ENCODE peak calls at places on chromosomes 7 and 10, in eight cellular contexts. A, I, U, S, L, F, T and P are unnamed samples.

GRCh38 chr7:155454183-155455112 is 3.5 kb upstream of the EN2 start:
- DNase-seq in I (no peak), T (no peak), S (no peak), U (no peak), A (no peak), L (no peak), F (no peak), P (no peak)

GRCh38 chr7:49596701-49597491 is 176.5 kb upstream of the VWC2 start:
- DNase-seq in T (no peak), I (no peak), S (no peak), U (no peak), A (no peak), L (no peak), F (no peak), P (no peak)

GRCh38 chr10:21083861-21084260 is 186.8 kb upstream of the NEBL start:
- DNase-seq in F (no peak), A (no peak), I (no peak), T (no peak), U (no peak), S (no peak), L (no peak), P (no peak)

GRCh38 chr7:100476903-100477870 is 1.8 kb downstream of the TSC22D4 start:
- DNase-seq in L (no peak), T (peak; percentile 64), I (no peak), A (no peak), U (no peak), S (no peak), F (no peak), P (no peak)

GRCh38 chr7:48004023-48004422 is 24.6 kb upstream of the HUS1 start:
- DNase-seq in I (no peak), T (no peak), S (no peak), U (no peak), F (no peak), L (no peak), A (no peak), P (no peak)

GRCh38 chr7:115037128-115037802 is 115.4 kb downstream of the MDFIC start:
- DNase-seq in I (no peak), L (no peak), T (no peak), F (no peak), S (no peak), A (no peak), U (no peak), P (no peak)

GRCh38 chr7:128882134-128882533 is 19.5 kb downstream of the ATP6V1F start:
- DNase-seq in T (no peak), I (peak; percentile 3), F (no peak), L (no peak), S (no peak), A (no peak), U (no peak), P (no peak)

GRCh38 chr7:123601530-123601929 is at the start of gene ASB15:
- DNase-seq in U (no peak), L (no peak), A (no peak), I (no peak), T (no peak), S (no peak), F (no peak), P (no peak)

GRCh38 chr10:87578799-87579401 is 74.2 kb downstream of the MINPP1 start:
- DNase-seq in S (no peak), U (peak; percentile 25), I (no peak), F (no peak), A (peak; percentile 31), L (no peak), T (no peak), P (no peak)

GRCh38 chr7:116702046-116702445 is 30.1 kb downstream of the MET start:
- DNase-seq in F (no peak), I (no peak), L (peak; percentile 44), S (no peak), A (no peak), T (no peak), U (no peak), P (no peak)

GRCh38 chr7:35565927-35566326 is 129.0 kb downstream of the HERPUD2 start:
- DNase-seq in T (no peak), F (no peak), A (no peak), I (no peak), U (no peak), L (no peak), S (no peak), P (no peak)

GRCh38 chr7:50022991-50023390 is 70.1 kb downstream of the ZPBP start:
- DNase-seq in S (no peak), I (no peak), L (no peak), F (no peak), T (no peak), U (no peak), A (no peak), P (no peak)

GRCh38 chr7:106220307-106220706 is 64.5 kb downstream of the NAMPT start:
- DNase-seq in A (no peak), I (no peak), S (no peak), U (no peak), L (peak; percentile 43), T (no peak), F (no peak), P (no peak)

GRCh38 chr10:76282122-76283030 is 851.0 kb downstream of the LRMDA start:
- DNase-seq in A (peak; percentile 69), L (no peak), T (no peak), F (peak; percentile 29), U (peak; percentile 27), S (peak; percentile 18), I (no peak), P (no peak)

GRCh38 chr10:120098242-120098930 is 205.9 kb downstream of the SEC23IP start:
- DNase-seq in L (peak; percentile 23), T (no peak), I (no peak), U (no peak), F (no peak), S (no peak), A (no peak), P (no peak)

GRCh38 chr10:48804740-48805182 is 120.1 kb downstream of the WDFY4 start:
- DNase-seq in T (no peak), F (no peak), I (no peak), S (no peak), L (no peak), A (no peak), U (peak; percentile 58), P (no peak)

DNA sequence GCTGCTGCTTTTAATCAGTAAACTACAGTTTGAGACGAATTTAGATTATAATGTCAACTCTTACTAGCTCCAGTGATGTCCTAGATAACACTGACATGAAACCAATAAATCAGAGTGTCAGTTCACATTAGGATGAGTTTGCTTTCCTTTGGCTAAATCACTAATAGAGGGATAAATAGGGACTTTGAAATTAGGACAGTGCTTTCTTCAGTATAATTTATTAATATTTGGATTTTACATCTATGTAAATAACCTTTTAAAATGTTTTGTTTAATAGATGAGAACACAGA is 55.6 kb downstream of the C1GALT1 start:
- DNase-seq in A (no peak), S (no peak), T (no peak), U (no peak), F (no peak), I (no peak), L (no peak), P (no peak)
- H3K27ac ChIP-seq in A (no peak overlapping the region), S (no peak overlapping the region), T (no peak overlapping the region), U (no peak overlapping the region), F (no peak overlapping the region), I (no peak overlapping the region), L (no peak overlapping the region), P (no peak overlapping the region)

GRCh38 chr7:73980206-73980605 is 47.8 kb upstream of the ELN start:
- DNase-seq in I (no peak), L (no peak), T (no peak), S (no peak), F (no peak), U (no peak), A (no peak), P (no peak)

GRCh38 chr7:73974948-73975926 is 52.7 kb upstream of the ELN start:
- DNase-seq in L (no peak), S (no peak), T (peak; percentile 13), F (no peak), A (no peak), U (no peak), I (no peak), P (no peak)

GRCh38 chr7:73976761-73977625 is 51.0 kb upstream of the ELN start:
- DNase-seq in A (no peak), F (no peak), U (peak; percentile 59), S (no peak), T (peak; percentile 16), I (no peak), L (no peak), P (no peak)

GRCh38 chr7:73977626-73978618 is 50.1 kb upstream of the ELN start:
- DNase-seq in L (no peak), U (peak; percentile 77), A (no peak), S (no peak), F (no peak), T (peak; percentile 52), I (no peak), P (no peak)

GRCh38 chr7:73978681-73979563 is 49.1 kb upstream of the ELN start:
- DNase-seq in S (peak; percentile 23), F (peak; percentile 77), L (no peak), A (no peak), T (peak; percentile 95), I (no peak), U (peak; percentile 83), P (no peak)
- TF ChIP-seq CTCF in S (peak; percentile 8), F (peak; percentile 30), L (no peak), A (peak; percentile 29), T (peak; percentile 46), I (peak; percentile 53), U (peak; percentile 46), P (no peak)

GRCh38 chr10:35397953-35398352 is 61.6 kb downstream of the CCNY start:
- DNase-seq in S (no peak), U (no peak), I (no peak), F (no peak), L (no peak), T (no peak), A (no peak), P (no peak)

GRCh38 chr10:35399414-35400009 is 63.2 kb downstream of the CCNY start:
- DNase-seq in T (no peak), U (no peak), S (no peak), L (no peak), I (no peak), A (no peak), F (no peak), P (no peak)

GRCh38 chr10:35398888-35399287 is 62.6 kb downstream of the CCNY start:
- DNase-seq in T (no peak), U (no peak), L (no peak), S (no peak), A (no peak), I (no peak), F (no peak), P (no peak)

GRCh38 chr10:35398355-35398754 is 62.0 kb downstream of the CCNY start:
- DNase-seq in A (peak; percentile 57), S (no peak), L (no peak), I (no peak), F (no peak), U (no peak), T (no peak), P (no peak)

GRCh38 chr10:35400600-35401268 is 64.4 kb downstream of the CCNY start:
- DNase-seq in A (no peak), U (no peak), T (no peak), S (no peak), F (no peak), L (no peak), I (no peak), P (no peak)
- H3K4me1 ChIP-seq in A (peaks cover 16% of the 10 kb centered on the region), U (peaks cover 26% of the 10 kb centered on the region), T (no peaks in the 10 kb centered on the region), S (peaks cover 18% of the 10 kb centered on the region), F (peaks cover 71% of the 10 kb centered on the region), L (no peaks in the 10 kb centered on the region), I (peaks cover 95% of the 10 kb centered on the region), P (peaks cover 57% of the 10 kb centered on the region)

DNA sequence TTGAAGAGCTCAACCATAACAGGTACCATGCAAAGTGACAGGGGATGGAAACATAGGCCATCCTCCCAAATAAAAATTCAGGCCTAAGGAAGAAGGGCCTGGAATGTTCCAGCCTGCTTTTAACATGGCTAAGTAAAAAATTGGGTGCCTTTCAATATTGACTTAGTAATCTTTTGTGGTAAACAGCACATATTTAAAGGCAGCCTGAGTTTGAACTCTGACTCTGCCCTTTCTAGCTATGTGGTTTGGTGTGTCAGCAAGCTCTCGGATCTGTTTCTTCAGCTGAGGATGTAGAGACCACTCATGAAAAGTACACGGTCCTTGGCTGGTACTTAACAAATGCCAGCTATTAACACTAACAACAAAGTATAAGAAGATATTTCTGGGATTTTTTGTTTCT is 191.8 kb upstream of the CDCA7L start:
- DNase-seq in T (no peak), S (no peak), L (no peak), A (peak; percentile 38), I (no peak), U (no peak), F (no peak), P (no peak)
- H3K27ac ChIP-seq in T (no peak overlapping the region), S (no peak overlapping the region), L (no peak overlapping the region), A (no peak overlapping the region), I (no peak overlapping the region), U (no peak overlapping the region), F (no peak overlapping the region), P (no peak overlapping the region)